ENCODE peak calls at places on chromosomes 13 and 19, in four cellular contexts. M is lung, S is upper lobe of right lung, H is cardiac muscle cell. C is an unnamed sample. For H3K36me3, the result is how much of the 10 kb centered on the place peaks cover.

GRCh38 chr19:22491746-22492145 is 69.6 kb upstream of the ZNF98 start:
- DNase-seq in M (no peak), S (no peak), H (no peak), C (peak)

GRCh38 chr13:108609353-108609752 is 20.1 kb upstream of the MYO16 start:
- DNase-seq in M (no peak), S (no peak), H (peak), C (no peak)

GRCh38 chr19:44345969-44346368 is 10.5 kb downstream of the ZNF112 start:
- DNase-seq in M (no peak), S (no peak), H (no peak), C (no peak)

GRCh38 chr19:20039203-20039723 is at the start of gene ZNF682:
- DNase-seq in M (peak), S (peak), H (peak), C (peak)

GRCh38 chr13:76965759-76966421 is 17.6 kb downstream of the ACOD1 start:
- DNase-seq in M (no peak), S (no peak), H (peak), C (peak)

GRCh38 chr19:12636631-12637030 is 25.9 kb downstream of the ZNF791 start:
- DNase-seq in M (no peak), S (no peak), H (no peak), C (no peak)

GRCh38 chr13:97849305-97849704 is 104.2 kb upstream of the IPO5 start:
- DNase-seq in M (no peak), S (no peak), H (peak), C (no peak)

GRCh38 chr13:101065314-101065713 is 351.0 kb downstream of the NALCN start:
- DNase-seq in M (no peak), S (no peak), H (peak), C (no peak)

GRCh38 chr19:31444931-31445330 is 95.7 kb upstream of the TSHZ3 start:
- DNase-seq in M (peak), S (no peak), H (peak), C (no peak)

GRCh38 chr19:33374406-33374703 is 846 bp downstream of the CEBPG start:
- DNase-seq in M (no peak), S (no peak), H (no peak), C (no peak)

GRCh38 chr13:112943309-112944125 is 25.5 kb upstream of the MCF2L start:
- DNase-seq in M (no peak), S (peak), H (peak), C (no peak)

GRCh38 chr13:38405216-38405615 is 55.6 kb downstream of the UFM1 start:
- DNase-seq in M (no peak), S (no peak), H (no peak), C (no peak)

GRCh38 chr19:1086618-1087017 is 8.6 kb downstream of the POLR2E start:
- DNase-seq in M (no peak), S (no peak), H (no peak), C (no peak)

GRCh38 chr19:1223018-1223855 is 14.6 kb downstream of the CBARP start:
- DNase-seq in M (no peak), S (no peak), H (peak), C (no peak)

GRCh38 chr19:29273000-29273691 is 60.2 kb upstream of the UQCRFS1 start:
- DNase-seq in M (no peak), S (peak), H (no peak), C (peak)

GRCh38 chr13:48578516-48579166 is 45.8 kb upstream of the RCBTB2 start:
- DNase-seq in M (peak), S (no peak), H (no peak), C (no peak)

GRCh38 chr13:79386125-79386822 is 19.8 kb downstream of the RBM26 start:
- DNase-seq in M (no peak), S (no peak), H (no peak), C (no peak)

GRCh38 chr13:41652735-41653361 is 195.5 kb downstream of the RGCC start:
- DNase-seq in M (no peak), S (no peak), H (peak), C (no peak)

GRCh38 chr13:57569981-57570380 is 61.6 kb upstream of the PCDH17 start:
- DNase-seq in M (no peak), S (no peak), H (no peak), C (no peak)

GRCh38 chr13:43838909-43839308 is 40.6 kb downstream of the CCDC122 start:
- DNase-seq in M (no peak), S (no peak), H (peak), C (no peak)

GRCh38 chr19:4018775-4019504 is 11.4 kb downstream of the PIAS4 start:
- DNase-seq in M (no peak), S (no peak), H (no peak), C (no peak)
- H3K36me3 ChIP-seq in M (under half), S (under half), H (under half), C (under half)

DNA sequence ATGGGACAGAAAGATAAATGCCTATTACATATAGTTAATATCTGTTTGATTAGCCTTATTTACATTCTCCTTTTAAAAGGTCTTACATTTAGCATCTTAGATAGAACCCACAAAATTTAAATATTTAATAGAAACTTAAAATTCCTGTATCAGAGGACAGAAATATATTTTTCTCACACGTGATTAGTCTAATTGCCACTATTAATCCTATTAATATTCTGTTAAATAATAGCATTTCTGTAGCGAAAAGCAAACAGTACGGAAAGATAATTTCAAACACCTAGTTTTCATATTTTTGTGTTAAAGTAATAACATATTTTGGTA is 380 bp upstream of the ZNF30 start:
- DNase-seq in M (no peak), S (no peak), H (no peak), C (no peak)
- H3K27ac ChIP-seq in M (no peak), S (no peak), H (no peak), C (peak)

GRCh38 chr19:4010808-4011110 is 3.2 kb downstream of the PIAS4 start:
- DNase-seq in M (no peak), S (no peak), H (no peak), C (no peak)

GRCh38 chr19:4014541-4015491 is 7.3 kb downstream of the PIAS4 start:
- DNase-seq in M (no peak), S (peak), H (no peak), C (no peak)

GRCh38 chr19:4012092-4012974 is 4.8 kb downstream of the PIAS4 start:
- DNase-seq in M (no peak), S (no peak), H (no peak), C (no peak)

GRCh38 chr19:4013886-4014540 is 6.5 kb downstream of the PIAS4 start:
- DNase-seq in M (no peak), S (no peak), H (no peak), C (no peak)

DNA sequence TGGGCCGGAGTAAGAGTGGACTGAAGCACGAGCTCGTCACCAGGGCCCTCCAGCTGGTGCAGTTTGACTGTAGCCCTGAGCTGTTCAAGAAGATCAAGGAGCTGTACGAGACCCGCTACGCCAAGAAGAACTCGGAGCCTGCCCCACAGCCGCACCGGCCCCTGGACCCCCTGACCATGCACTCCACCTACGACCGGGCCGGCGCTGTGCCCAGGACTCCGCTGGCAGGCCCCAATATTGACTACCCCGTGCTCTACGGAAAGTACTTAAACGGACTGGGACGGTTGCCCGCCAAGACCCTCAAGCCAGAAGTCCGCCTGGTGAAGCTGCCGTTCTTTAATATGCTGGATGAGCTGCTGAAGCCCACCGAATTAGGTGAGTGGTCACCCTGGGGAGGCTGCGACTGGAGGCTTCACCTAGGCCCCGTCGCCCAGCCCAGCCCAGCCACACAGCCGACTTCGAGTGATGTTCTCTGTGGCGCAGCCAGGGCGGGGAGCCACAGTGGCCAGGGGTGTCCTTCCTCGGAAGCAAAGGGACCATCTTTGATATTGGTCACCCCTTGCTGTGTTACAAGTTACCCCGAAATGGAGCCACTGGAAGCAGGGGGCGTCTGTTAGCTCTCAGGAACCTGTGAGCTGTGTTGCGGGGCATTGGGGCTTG is 5.6 kb downstream of the PIAS4 start:
- DNase-seq in M (no peak), S (peak), H (no peak), C (no peak)
- H3K36me3 ChIP-seq in M (under half), S (under half), H (under half), C (under half)

DNA sequence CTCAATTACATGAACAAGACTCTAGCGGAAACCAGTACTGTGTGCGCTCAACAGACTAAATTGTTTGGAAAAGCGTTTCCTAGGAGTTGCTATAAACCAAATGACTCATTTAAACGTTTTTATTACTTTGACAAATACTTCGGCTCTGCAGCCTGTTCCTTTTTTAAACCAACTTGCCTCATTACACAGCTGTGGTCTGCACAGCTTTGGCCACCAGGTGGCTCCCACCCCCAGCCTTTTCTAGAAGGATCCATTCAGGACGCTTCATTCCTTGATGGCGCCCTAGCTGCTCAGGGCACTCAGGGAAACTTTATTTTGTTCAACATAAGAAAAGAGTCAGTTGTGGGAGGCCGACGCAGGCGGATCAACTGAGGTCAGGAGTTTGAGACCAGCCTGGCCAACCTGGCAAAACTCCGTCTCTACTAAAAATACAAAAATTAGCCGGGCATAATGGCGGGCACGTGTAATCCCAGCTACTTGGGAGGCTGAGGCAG is 41.0 kb upstream of the XPO4 start:
- DNase-seq in M (peak), S (peak), H (peak), C (peak)
- H3K27ac ChIP-seq in M (peak), S (peak), H (no peak), C (peak)

GRCh38 chr19:40321566-40322270 is 26.5 kb downstream of the C19orf47 start:
- DNase-seq in M (no peak), S (peak), H (no peak), C (no peak)

GRCh38 chr19:40322951-40323615 is 25.1 kb downstream of the C19orf47 start:
- DNase-seq in M (no peak), S (peak), H (no peak), C (no peak)

GRCh38 chr19:40322271-40322610 is 26.0 kb downstream of the C19orf47 start:
- DNase-seq in M (no peak), S (no peak), H (no peak), C (no peak)

GRCh38 chr19:40320558-40320935 is 27.6 kb downstream of the C19orf47 start:
- DNase-seq in M (no peak), S (peak), H (no peak), C (no peak)

GRCh38 chr19:40321076-40321475 is 27.1 kb downstream of the C19orf47 start:
- DNase-seq in M (no peak), S (peak), H (no peak), C (no peak)
- H3K36me3 ChIP-seq in M (half or more), S (half or more), H (under half), C (half or more)

GRCh38 chr19:18168673-18169381 is 4.8 kb upstream of the IFI30 start:
- DNase-seq in M (no peak), S (no peak), H (no peak), C (no peak)
- H3K27ac ChIP-seq in M (no peak), S (no peak), H (no peak), C (no peak)

DNA sequence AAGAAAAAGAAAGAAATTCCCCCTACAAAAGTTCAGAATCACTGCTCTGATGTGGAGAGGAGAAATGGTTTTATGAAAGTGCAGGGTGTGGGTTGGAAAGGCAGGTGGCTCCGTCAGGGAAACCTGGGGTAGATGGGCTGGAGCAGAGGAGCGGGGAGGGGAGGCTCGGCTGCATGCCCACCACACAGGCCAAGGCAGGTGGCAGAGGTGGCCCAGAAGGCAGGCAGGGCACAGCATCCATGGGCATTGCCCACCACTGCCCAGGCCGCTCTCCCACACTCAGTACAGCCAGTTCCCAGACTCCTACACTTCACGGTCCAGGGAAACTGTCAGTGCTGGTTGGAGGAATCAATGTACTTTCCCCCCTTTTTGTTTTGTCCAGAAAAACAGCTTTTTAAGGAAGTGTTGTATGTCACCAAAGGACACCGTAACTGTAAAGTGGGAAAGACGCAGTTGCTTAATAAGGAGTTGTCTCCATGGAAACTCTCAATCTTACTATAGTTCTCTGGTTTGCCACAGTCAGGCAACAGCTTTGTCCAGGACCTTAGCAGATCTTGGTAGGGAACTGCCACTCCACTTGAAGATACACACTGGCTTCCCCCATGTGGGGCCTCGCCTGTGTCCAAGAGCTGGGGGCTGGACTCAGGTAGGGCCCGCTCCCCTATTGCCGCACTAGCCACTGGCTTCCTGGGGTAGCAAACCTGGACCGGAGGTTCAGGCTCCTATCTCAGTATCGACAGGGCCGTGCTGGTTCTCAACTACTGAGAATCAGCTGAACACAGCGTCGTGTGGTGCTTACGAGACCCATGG is 82.9 kb downstream of the RAB20 start:
- DNase-seq in M (no peak), S (no peak), H (no peak), C (no peak)
- H3K36me3 ChIP-seq in M (under half), S (under half), H (under half), C (half or more)